ENCODE peak calls at places on chromosomes 3 and 15, in six cellular contexts. One of them, this sample, is unnamed.

GRCh38 chr3:184574552-184575430 is 13.2 kb downstream of the EPHB3 start:
- DNase-seq in GM12865: no peak
- DNase-seq in psoas muscle: no peak
- DNase-seq in MCF 10A: no peak
- DNase-seq in retina: peak; percentile 81
- DNase-seq in CD4-positive, alpha-beta T cell: no peak
- DNase-seq in this sample: no peak

GRCh38 chr15:69285834-69286233 is 12.9 kb upstream of the PAQR5 start:
- DNase-seq in retina: no peak
- DNase-seq in GM12865: no peak
- DNase-seq in MCF 10A: no peak
- DNase-seq in psoas muscle: no peak
- DNase-seq in CD4-positive, alpha-beta T cell: no peak
- DNase-seq in this sample: no peak

GRCh38 chr3:174907027-174907426 is 47.9 kb downstream of the NAALADL2 start:
- DNase-seq in retina: no peak
- DNase-seq in MCF 10A: no peak
- DNase-seq in GM12865: no peak
- DNase-seq in psoas muscle: no peak
- DNase-seq in CD4-positive, alpha-beta T cell: no peak
- DNase-seq in this sample: no peak

GRCh38 chr15:47674576-47675232 is 42.6 kb upstream of the SEMA6D start:
- DNase-seq in GM12865: no peak
- DNase-seq in psoas muscle: no peak
- DNase-seq in CD4-positive, alpha-beta T cell: no peak
- DNase-seq in retina: no peak
- DNase-seq in MCF 10A: no peak
- DNase-seq in this sample: no peak

GRCh38 chr15:93047621-93048425 is 41.2 kb downstream of the RGMA start:
- DNase-seq in psoas muscle: no peak
- DNase-seq in GM12865: no peak
- DNase-seq in CD4-positive, alpha-beta T cell: peak; percentile 29
- DNase-seq in retina: no peak
- DNase-seq in MCF 10A: no peak
- DNase-seq in this sample: no peak

GRCh38 chr3:56019490-56019889 is 448.8 kb downstream of the ERC2 start:
- DNase-seq in CD4-positive, alpha-beta T cell: no peak
- DNase-seq in GM12865: no peak
- DNase-seq in MCF 10A: no peak
- DNase-seq in retina: no peak
- DNase-seq in psoas muscle: no peak
- DNase-seq in this sample: no peak

GRCh38 chr3:42734263-42734860 is 31.8 kb upstream of the HHATL start:
- DNase-seq in CD4-positive, alpha-beta T cell: no peak
- DNase-seq in psoas muscle: no peak
- DNase-seq in retina: no peak
- DNase-seq in MCF 10A: no peak
- DNase-seq in GM12865: no peak
- DNase-seq in this sample: no peak

GRCh38 chr3:170767576-170767941 is 102.4 kb downstream of the RPL22L1 start:
- DNase-seq in CD4-positive, alpha-beta T cell: no peak
- DNase-seq in GM12865: no peak
- DNase-seq in psoas muscle: no peak
- DNase-seq in retina: no peak
- DNase-seq in MCF 10A: no peak
- DNase-seq in this sample: no peak

GRCh38 chr3:108029466-108029865 is 61.4 kb downstream of the CD47 start:
- DNase-seq in psoas muscle: no peak
- DNase-seq in CD4-positive, alpha-beta T cell: no peak
- DNase-seq in GM12865: no peak
- DNase-seq in retina: no peak
- DNase-seq in MCF 10A: no peak
- DNase-seq in this sample: no peak

GRCh38 chr15:77243146-77243545 is 172.2 kb upstream of the TSPAN3 start:
- DNase-seq in CD4-positive, alpha-beta T cell: no peak
- DNase-seq in psoas muscle: no peak
- DNase-seq in MCF 10A: no peak
- DNase-seq in retina: no peak
- DNase-seq in GM12865: no peak
- DNase-seq in this sample: no peak

GRCh38 chr3:30042274-30042859 is 564.0 kb upstream of the TGFBR2 start:
- DNase-seq in MCF 10A: peak; percentile 80
- DNase-seq in psoas muscle: peak; percentile 28
- DNase-seq in CD4-positive, alpha-beta T cell: peak; percentile 35
- DNase-seq in GM12865: peak; percentile 63
- DNase-seq in retina: peak; percentile 38
- DNase-seq in this sample: peak; percentile 12

GRCh38 chr15:78075490-78076230 is 1.9 kb downstream of the TBC1D2B start:
- DNase-seq in GM12865: no peak
- DNase-seq in CD4-positive, alpha-beta T cell: no peak
- DNase-seq in retina: peak; percentile 44
- DNase-seq in MCF 10A: peak; percentile 76
- DNase-seq in psoas muscle: no peak
- DNase-seq in this sample: no peak

GRCh38 chr15:70447927-70448698 is 315.2 kb downstream of the UACA start:
- DNase-seq in CD4-positive, alpha-beta T cell: peak; percentile 32
- DNase-seq in MCF 10A: no peak
- DNase-seq in GM12865: no peak
- DNase-seq in psoas muscle: peak; percentile 21
- DNase-seq in retina: peak; percentile 82
- DNase-seq in this sample: no peak

GRCh38 chr3:139328356-139328755 is 15.5 kb upstream of the MRPS22 start:
- DNase-seq in GM12865: no peak
- DNase-seq in retina: no peak
- DNase-seq in psoas muscle: no peak
- DNase-seq in MCF 10A: no peak
- DNase-seq in CD4-positive, alpha-beta T cell: no peak
- DNase-seq in this sample: no peak

GRCh38 chr3:197125601-197126000 is 96.0 kb upstream of the MELTF start:
- DNase-seq in CD4-positive, alpha-beta T cell: no peak
- DNase-seq in retina: no peak
- DNase-seq in MCF 10A: peak; percentile 51
- DNase-seq in psoas muscle: no peak
- DNase-seq in GM12865: no peak
- DNase-seq in this sample: peak; percentile 33

GRCh38 chr3:129315386-129315991 is 36.8 kb downstream of the HMCES start:
- DNase-seq in GM12865: peak; percentile 52
- DNase-seq in CD4-positive, alpha-beta T cell: no peak
- DNase-seq in MCF 10A: peak; percentile 29
- DNase-seq in psoas muscle: peak; percentile 48
- DNase-seq in retina: peak; percentile 59
- DNase-seq in this sample: no peak

GRCh38 chr3:128701342-128702212 is 24.4 kb upstream of the RAB7A start:
- DNase-seq in GM12865: no peak
- DNase-seq in psoas muscle: no peak
- DNase-seq in MCF 10A: no peak
- DNase-seq in CD4-positive, alpha-beta T cell: no peak
- DNase-seq in retina: no peak
- DNase-seq in this sample: no peak

GRCh38 chr3:53286727-53287412 is 31.0 kb upstream of the TKT start:
- DNase-seq in MCF 10A: no peak
- DNase-seq in psoas muscle: no peak
- DNase-seq in retina: no peak
- DNase-seq in CD4-positive, alpha-beta T cell: no peak
- DNase-seq in GM12865: no peak
- DNase-seq in this sample: no peak

GRCh38 chr3:80017369-80017768 is 249.6 kb upstream of the ROBO1 start:
- DNase-seq in CD4-positive, alpha-beta T cell: no peak
- DNase-seq in retina: no peak
- DNase-seq in GM12865: no peak
- DNase-seq in psoas muscle: no peak
- DNase-seq in MCF 10A: no peak
- DNase-seq in this sample: no peak

GRCh38 chr3:23341147-23341838 is 138.2 kb downstream of the UBE2E2 start:
- DNase-seq in GM12865: no peak
- DNase-seq in retina: no peak
- DNase-seq in CD4-positive, alpha-beta T cell: no peak
- DNase-seq in MCF 10A: no peak
- DNase-seq in psoas muscle: no peak
- DNase-seq in this sample: no peak

GRCh38 chr3:12999147-13000140 is 73.8 kb downstream of the IQSEC1 start:
- DNase-seq in MCF 10A: no peak
- DNase-seq in CD4-positive, alpha-beta T cell: no peak
- DNase-seq in retina: no peak
- DNase-seq in GM12865: peak; percentile 85
- DNase-seq in psoas muscle: peak; percentile 88
- DNase-seq in this sample: no peak

GRCh38 chr3:44467241-44467640 is 10.2 kb downstream of the ZNF445 start:
- DNase-seq in MCF 10A: no peak
- DNase-seq in CD4-positive, alpha-beta T cell: no peak
- DNase-seq in retina: no peak
- DNase-seq in GM12865: no peak
- DNase-seq in psoas muscle: no peak
- DNase-seq in this sample: no peak

GRCh38 chr3:52444860-52445793 is at the start of gene SEMA3G:
- DNase-seq in retina: peak; percentile 68
- DNase-seq in MCF 10A: peak; percentile 68
- DNase-seq in GM12865: peak; percentile 82
- DNase-seq in CD4-positive, alpha-beta T cell: peak; percentile 55
- DNase-seq in psoas muscle: peak; percentile 74
- DNase-seq in this sample: no peak

GRCh38 chr3:113183748-113184661 is 27.4 kb upstream of the BOC start:
- DNase-seq in retina: no peak
- DNase-seq in CD4-positive, alpha-beta T cell: no peak
- DNase-seq in GM12865: no peak
- DNase-seq in MCF 10A: peak; percentile 52
- DNase-seq in psoas muscle: no peak
- DNase-seq in this sample: no peak

GRCh38 chr3:132871956-132872355 is 149.7 kb upstream of the NPHP3 start:
- DNase-seq in retina: no peak
- DNase-seq in psoas muscle: no peak
- DNase-seq in MCF 10A: no peak
- DNase-seq in CD4-positive, alpha-beta T cell: no peak
- DNase-seq in GM12865: no peak
- DNase-seq in this sample: no peak

GRCh38 chr15:31476866-31477265 is 150.2 kb downstream of the KLF13 start:
- DNase-seq in GM12865: no peak
- DNase-seq in psoas muscle: no peak
- DNase-seq in retina: no peak
- DNase-seq in MCF 10A: no peak
- DNase-seq in CD4-positive, alpha-beta T cell: no peak
- DNase-seq in this sample: no peak

GRCh38 chr3:62171789-62172188 is 201.6 kb downstream of the FEZF2 start:
- DNase-seq in CD4-positive, alpha-beta T cell: no peak
- DNase-seq in retina: no peak
- DNase-seq in psoas muscle: no peak
- DNase-seq in MCF 10A: no peak
- DNase-seq in GM12865: no peak
- DNase-seq in this sample: no peak

GRCh38 chr3:40185029-40185695 is 124.3 kb upstream of the EIF1B start:
- DNase-seq in GM12865: peak; percentile 79
- DNase-seq in psoas muscle: no peak
- DNase-seq in retina: no peak
- DNase-seq in MCF 10A: no peak
- DNase-seq in CD4-positive, alpha-beta T cell: no peak
- DNase-seq in this sample: no peak

GRCh38 chr3:60094392-60094947 is 1044.6 kb upstream of the CFAP20DC start:
- DNase-seq in retina: no peak
- DNase-seq in GM12865: no peak
- DNase-seq in psoas muscle: no peak
- DNase-seq in MCF 10A: no peak
- DNase-seq in CD4-positive, alpha-beta T cell: no peak
- DNase-seq in this sample: no peak

GRCh38 chr15:41513282-41514227 is at the start of gene LTK:
- DNase-seq in MCF 10A: no peak
- DNase-seq in retina: peak; percentile 58
- DNase-seq in CD4-positive, alpha-beta T cell: no peak
- DNase-seq in GM12865: peak; percentile 62
- DNase-seq in psoas muscle: no peak
- DNase-seq in this sample: no peak

GRCh38 chr3:171348121-171348520 is 112.1 kb downstream of the TNIK start:
- DNase-seq in MCF 10A: peak; percentile 53
- DNase-seq in psoas muscle: no peak
- DNase-seq in retina: no peak
- DNase-seq in GM12865: peak; percentile 28
- DNase-seq in CD4-positive, alpha-beta T cell: no peak
- DNase-seq in this sample: no peak

GRCh38 chr3:17384567-17385296 is 357.7 kb downstream of the TBC1D5 start:
- DNase-seq in MCF 10A: peak; percentile 62
- DNase-seq in GM12865: no peak
- DNase-seq in psoas muscle: no peak
- DNase-seq in CD4-positive, alpha-beta T cell: no peak
- DNase-seq in retina: no peak
- DNase-seq in this sample: no peak

GRCh38 chr3:100465871-100466777 is 26.3 kb upstream of the TMEM45A start:
- DNase-seq in GM12865: peak; percentile 30
- DNase-seq in retina: no peak
- DNase-seq in psoas muscle: no peak
- DNase-seq in MCF 10A: no peak
- DNase-seq in CD4-positive, alpha-beta T cell: no peak
- DNase-seq in this sample: no peak

GRCh38 chr3:89617706-89618105 is 510.3 kb downstream of the EPHA3 start:
- DNase-seq in retina: no peak
- DNase-seq in GM12865: no peak
- DNase-seq in MCF 10A: peak; percentile 2
- DNase-seq in psoas muscle: no peak
- DNase-seq in CD4-positive, alpha-beta T cell: no peak
- DNase-seq in this sample: peak; percentile 16

GRCh38 chr15:41928637-41929620 is 35.1 kb upstream of the SPTBN5 start:
- DNase-seq in CD4-positive, alpha-beta T cell: no peak
- DNase-seq in retina: no peak
- DNase-seq in MCF 10A: no peak
- DNase-seq in psoas muscle: peak; percentile 49
- DNase-seq in GM12865: peak; percentile 85
- DNase-seq in this sample: no peak

This sample was measured in epithelial cell of prostate.